ENCODE peak calls at places on chromosomes 7 and 10, in ten cellular contexts. S, Z, W, J, K, P, Q, N, L and M are unnamed samples.

GRCh38 chr10:42991442-42992098 is 85.3 kb upstream of the RET start:
- DNase-seq in S (no peak), Z (peak), W (no peak), J (no peak), K (no peak), P (no peak), Q (no peak), N (no peak), L (no peak), M (peak)

GRCh38 chr7:152436279-152437147 is 710 bp upstream of the KMT2C start:
- DNase-seq in S (peak), Z (peak), W (peak), J (peak), K (peak), P (peak), Q (peak), N (peak), L (peak), M (peak)

GRCh38 chr7:100835903-100836811 is 8.8 kb upstream of the EPHB4 start:
- DNase-seq in S (peak), Z (peak), W (peak), J (no peak), K (no peak), P (no peak), Q (peak), N (peak), L (peak), M (no peak)

GRCh38 chr10:31374146-31374696 is 55.2 kb downstream of the ZEB1 start:
- DNase-seq in S (no peak), Z (no peak), W (no peak), J (no peak), K (no peak), P (no peak), Q (no peak), N (no peak), L (no peak), M (no peak)

GRCh38 chr10:122856902-122857301 is 11.2 kb upstream of the CUZD1 start:
- DNase-seq in S (no peak), Z (no peak), W (no peak), J (no peak), K (no peak), P (no peak), Q (no peak), N (no peak), L (no peak), M (no peak)

GRCh38 chr10:72605137-72605536 is 20.7 kb downstream of the MICU1 start:
- DNase-seq in S (no peak), Z (no peak), W (peak), J (no peak), K (no peak), P (no peak), Q (no peak), N (no peak), L (no peak), M (no peak)

GRCh38 chr7:154842608-154843007 is 160.3 kb downstream of the PAXIP1 start:
- DNase-seq in S (no peak), Z (no peak), W (no peak), J (no peak), K (no peak), P (no peak), Q (no peak), N (no peak), L (no peak), M (no peak)

GRCh38 chr7:23394828-23395227 is 75.5 kb downstream of the IGF2BP3 start:
- DNase-seq in S (no peak), Z (no peak), W (no peak), J (no peak), K (no peak), P (no peak), Q (no peak), N (no peak), L (no peak), M (no peak)

GRCh38 chr7:64098-64521 is 128.3 kb upstream of the FAM20C start:
- DNase-seq in S (peak), Z (peak), W (peak), J (peak), K (peak), P (no peak), Q (peak), N (no peak), L (peak), M (no peak)

GRCh38 chr10:77857272-77857671 is 69.3 kb downstream of the DLG5 start:
- DNase-seq in S (no peak), Z (peak), W (no peak), J (no peak), K (no peak), P (no peak), Q (peak), N (peak), L (peak), M (no peak)

GRCh38 chr7:51310131-51310583 is 6.5 kb downstream of the COBL start:
- DNase-seq in S (no peak), Z (no peak), W (no peak), J (no peak), K (no peak), P (no peak), Q (no peak), N (no peak), L (no peak), M (no peak)

DNA sequence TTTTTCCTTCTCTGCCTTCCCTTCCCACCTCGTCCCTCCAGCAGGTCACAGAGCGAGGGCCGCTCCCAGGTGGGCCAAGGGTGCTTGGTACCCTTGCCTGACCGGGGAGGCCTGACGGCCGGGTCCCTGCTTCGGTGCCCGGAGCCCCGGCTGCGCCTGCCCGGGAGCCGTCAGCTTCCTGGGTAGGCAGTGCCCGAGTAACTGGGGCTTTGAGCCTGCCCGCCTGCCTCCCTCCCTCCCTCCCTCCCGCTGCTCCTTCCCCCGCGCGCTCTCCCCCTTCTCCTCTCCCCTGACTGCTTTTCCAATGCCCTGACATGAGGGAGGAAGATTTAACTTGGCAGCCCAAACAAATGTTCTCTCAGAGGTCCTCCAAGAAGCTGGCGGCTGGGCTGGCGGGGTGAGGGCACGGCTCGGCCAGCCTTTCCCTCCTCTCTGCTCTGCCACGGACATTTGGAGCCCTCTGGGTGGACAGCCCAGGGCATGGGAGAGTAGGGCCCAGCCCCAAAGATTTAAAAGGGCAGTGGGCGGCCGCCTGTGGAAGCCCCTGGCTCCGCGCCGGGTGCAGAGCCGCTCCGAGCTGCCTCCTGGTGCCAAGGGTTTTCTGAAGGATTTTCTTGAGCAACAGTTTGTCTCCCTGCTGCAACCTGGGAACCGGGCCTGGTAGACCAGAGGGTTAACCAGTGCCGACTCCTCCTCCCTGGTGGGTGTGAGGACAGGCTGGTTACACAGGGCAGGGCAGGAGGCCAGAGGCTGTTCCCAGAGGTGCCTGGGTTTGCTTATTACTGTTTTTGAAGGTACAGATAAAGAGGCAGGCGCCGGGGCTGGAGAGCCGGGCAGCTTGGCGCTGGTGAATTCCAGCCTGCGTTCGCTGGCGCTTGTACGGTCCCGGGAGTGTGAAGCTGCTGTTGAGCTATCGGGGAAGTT is 2.1 kb downstream of the ZMIZ1 start:
- DNase-seq in S (peak), Z (peak), W (peak), J (peak), K (no peak), P (no peak), Q (peak), N (peak), L (peak), M (no peak)
- TF ChIP-seq POLR2AphosphoS5 in S (peak), Z (peak), W (no peak), J (no peak), K (no peak), P (peak), Q (peak), N (peak), L (peak), M (no peak)

GRCh38 chr7:135147341-135147898 is 452 bp upstream of the TMEM140 start:
- DNase-seq in S (no peak), Z (no peak), W (no peak), J (no peak), K (no peak), P (no peak), Q (no peak), N (no peak), L (no peak), M (no peak)
- TF ChIP-seq POLR2AphosphoS5 in S (peak), Z (no peak), W (no peak), J (no peak), K (no peak), P (no peak), Q (no peak), N (no peak), L (no peak), M (no peak)

GRCh38 chr7:99456288-99456687 is 9.7 kb downstream of the ATP5MF start:
- DNase-seq in S (no peak), Z (no peak), W (no peak), J (no peak), K (no peak), P (no peak), Q (no peak), N (no peak), L (no peak), M (no peak)
- TF ChIP-seq POLR2AphosphoS5 in S (no peak), Z (no peak), W (no peak), J (no peak), K (no peak), P (no peak), Q (no peak), N (no peak), L (no peak), M (no peak)

GRCh38 chr7:122463631-122464030 is 159.1 kb upstream of the FEZF1 start:
- DNase-seq in S (no peak), Z (no peak), W (no peak), J (no peak), K (no peak), P (no peak), Q (no peak), N (no peak), L (no peak), M (no peak)

GRCh38 chr7:122465296-122465695 is 160.7 kb upstream of the FEZF1 start:
- DNase-seq in S (no peak), Z (no peak), W (no peak), J (no peak), K (no peak), P (no peak), Q (no peak), N (no peak), L (no peak), M (no peak)

GRCh38 chr7:122470859-122471258 is 166.3 kb upstream of the FEZF1 start:
- DNase-seq in S (no peak), Z (no peak), W (peak), J (no peak), K (no peak), P (no peak), Q (no peak), N (no peak), L (no peak), M (no peak)

DNA sequence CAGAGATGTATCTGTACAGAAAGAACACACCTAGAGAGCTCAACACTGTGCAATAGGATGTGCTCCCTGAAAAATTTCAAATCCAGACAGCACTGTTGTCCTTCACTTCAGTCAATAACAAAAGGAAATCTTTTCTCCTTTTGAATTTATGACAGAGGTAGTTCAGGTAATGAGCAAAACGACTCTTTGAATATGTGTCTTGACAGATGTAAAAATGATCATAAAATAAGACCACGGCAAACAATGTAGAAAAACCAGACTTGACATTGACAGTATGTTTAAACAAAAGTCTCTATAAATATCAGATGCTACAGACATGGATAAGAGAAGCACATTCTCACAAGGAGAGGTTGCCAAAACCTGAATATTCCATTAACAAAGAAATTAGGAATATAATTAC is 163.5 kb upstream of the FEZF1 start:
- DNase-seq in S (no peak), Z (no peak), W (no peak), J (no peak), K (no peak), P (no peak), Q (no peak), N (no peak), L (no peak), M (no peak)
- TF ChIP-seq POLR2AphosphoS5 in S (no peak), Z (no peak), W (no peak), J (no peak), K (no peak), P (no peak), Q (no peak), N (no peak), L (no peak), M (no peak)

GRCh38 chr10:50590935-50591334 is 32.8 kb downstream of the SGMS1 start:
- DNase-seq in S (no peak), Z (no peak), W (no peak), J (no peak), K (no peak), P (no peak), Q (no peak), N (no peak), L (no peak), M (no peak)

GRCh38 chr10:50582061-50582460 is 41.7 kb downstream of the SGMS1 start:
- DNase-seq in S (no peak), Z (no peak), W (no peak), J (no peak), K (no peak), P (no peak), Q (no peak), N (no peak), L (no peak), M (no peak)

GRCh38 chr10:50582766-50583762 is 40.7 kb downstream of the SGMS1 start:
- DNase-seq in S (no peak), Z (no peak), W (no peak), J (no peak), K (no peak), P (no peak), Q (no peak), N (no peak), L (no peak), M (no peak)

GRCh38 chr10:50586740-50587088 is 37.0 kb downstream of the SGMS1 start:
- DNase-seq in S (no peak), Z (no peak), W (no peak), J (no peak), K (no peak), P (no peak), Q (no peak), N (no peak), L (no peak), M (no peak)

GRCh38 chr10:50585921-50586739 is 37.6 kb downstream of the SGMS1 start:
- DNase-seq in S (no peak), Z (no peak), W (no peak), J (no peak), K (peak), P (peak), Q (no peak), N (no peak), L (no peak), M (no peak)
- TF ChIP-seq POLR2AphosphoS5 in S (no peak), Z (no peak), W (no peak), J (no peak), K (peak), P (no peak), Q (no peak), N (no peak), L (no peak), M (no peak)

DNA sequence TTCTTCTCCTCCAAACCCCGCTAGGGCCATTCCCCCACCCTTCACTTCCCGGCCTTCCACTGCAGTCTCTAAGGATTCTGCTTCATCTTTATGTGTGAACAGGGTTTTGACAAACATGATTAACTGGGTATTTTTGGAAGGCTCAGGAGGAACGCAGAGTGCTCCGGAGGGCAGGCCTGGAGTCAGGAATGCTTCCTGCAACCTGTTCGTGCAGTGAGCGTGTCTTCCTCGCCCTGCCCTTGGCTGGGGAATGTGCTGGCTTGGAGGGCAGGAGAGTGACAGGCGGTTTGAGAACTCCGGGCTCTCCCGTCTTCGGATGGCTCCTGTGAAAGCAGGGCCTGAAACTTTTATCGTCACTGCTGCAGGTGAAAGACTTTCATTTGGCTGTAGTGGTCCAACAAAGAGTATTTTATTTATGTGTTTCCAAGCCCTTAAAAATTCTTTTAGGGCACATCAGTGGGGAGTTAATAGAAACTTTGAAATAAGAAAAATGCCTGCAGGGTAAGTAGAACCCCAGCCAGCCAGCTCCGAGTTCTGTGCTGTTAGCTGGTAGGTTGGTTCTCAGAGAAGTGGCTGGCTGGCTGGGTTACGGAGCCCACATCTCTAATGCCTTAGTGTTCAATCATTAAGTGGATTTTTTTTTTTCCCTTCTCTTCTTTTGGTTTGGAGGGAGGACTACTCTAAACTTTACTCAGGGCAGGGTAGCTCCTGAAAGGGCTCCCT is 51.0 kb downstream of the TCF7L2 start:
- DNase-seq in S (peak), Z (no peak), W (peak), J (no peak), K (no peak), P (no peak), Q (no peak), N (no peak), L (peak), M (no peak)
- TF ChIP-seq POLR2AphosphoS5 in S (no peak), Z (no peak), W (no peak), J (no peak), K (no peak), P (no peak), Q (no peak), N (no peak), L (peak), M (no peak)

DNA sequence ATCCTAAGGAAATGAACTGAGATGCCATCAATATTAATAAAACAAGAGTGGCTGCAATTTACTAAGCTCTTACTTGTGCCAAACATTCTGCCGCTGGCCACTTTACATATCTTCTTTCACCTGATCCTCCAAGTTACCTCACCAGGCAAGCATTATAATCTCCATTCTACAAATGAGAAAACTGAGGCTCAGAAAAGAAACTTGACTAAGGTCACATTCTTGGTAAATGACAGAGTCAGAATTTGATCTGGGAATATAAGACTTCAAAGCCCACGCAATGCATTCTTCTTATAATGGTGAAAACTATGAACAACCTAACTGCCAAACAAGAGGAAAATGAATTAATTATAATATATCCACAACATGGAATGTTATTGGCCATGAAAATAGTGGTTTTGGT is 46.1 kb upstream of the SMNDC1 start:
- DNase-seq in S (no peak), Z (no peak), W (no peak), J (no peak), K (no peak), P (no peak), Q (no peak), N (no peak), L (no peak), M (no peak)
- TF ChIP-seq POLR2AphosphoS5 in S (no peak), Z (no peak), W (no peak), J (no peak), K (no peak), P (no peak), Q (no peak), N (no peak), L (no peak), M (no peak)